ENCODE peak calls at places on chromosomes 5 and 9, in five cellular contexts. B, W, C, E and I are unnamed samples.

GRCh38 chr9:124348831-124349230 is 66.4 kb downstream of the PSMB7 start:
- DNase-seq in B (peak), W (no peak), C (no peak), E (no peak), I (no peak)

GRCh38 chr9:133701981-133702797 is 36.0 kb downstream of the SARDH start:
- DNase-seq in B (peak), W (no peak), C (peak), E (peak), I (no peak)

GRCh38 chr9:113349434-113350337 is at the start of gene BSPRY:
- DNase-seq in B (peak), W (peak), C (no peak), E (no peak), I (peak)

GRCh38 chr5:90379652-90380051 is 29.9 kb downstream of the CETN3 start:
- DNase-seq in B (no peak), W (no peak), C (no peak), E (no peak), I (no peak)

GRCh38 chr5:36740259-36740898 is 134.0 kb downstream of the SLC1A3 start:
- DNase-seq in B (no peak), W (peak), C (peak), E (no peak), I (no peak)

GRCh38 chr9:5999443-6000104 is 15.8 kb downstream of the RANBP6 start:
- DNase-seq in B (no peak), W (no peak), C (no peak), E (no peak), I (no peak)

GRCh38 chr9:93098236-93098946 is 2.4 kb downstream of the CARD19 start:
- DNase-seq in B (peak), W (peak), C (peak), E (peak), I (no peak)

GRCh38 chr5:9125852-9126251 is 420.0 kb downstream of the SEMA5A start:
- DNase-seq in B (no peak), W (no peak), C (no peak), E (no peak), I (peak)

GRCh38 chr5:173618927-173619519 is 2.6 kb upstream of the BOD1 start:
- DNase-seq in B (no peak), W (peak), C (peak), E (no peak), I (peak)

GRCh38 chr5:163459465-163459887 is 426 bp downstream of the NUDCD2 start:
- DNase-seq in B (no peak), W (no peak), C (peak), E (no peak), I (no peak)

GRCh38 chr5:136011427-136012001 is 17.3 kb upstream of the TGFBI start:
- DNase-seq in B (no peak), W (no peak), C (peak), E (no peak), I (no peak)

GRCh38 chr9:110971234-110971633 is 67.0 kb downstream of the LPAR1 start:
- DNase-seq in B (no peak), W (no peak), C (no peak), E (no peak), I (no peak)

GRCh38 chr9:134306583-134307222 is 19.6 kb upstream of the RXRA start:
- DNase-seq in B (peak), W (no peak), C (no peak), E (no peak), I (no peak)

GRCh38 chr9:91164724-91165520 is 196.8 kb downstream of the AUH start:
- DNase-seq in B (peak), W (no peak), C (peak), E (peak), I (peak)

GRCh38 chr9:76651114-76651697 is 113.0 kb upstream of the PCA3 start:
- DNase-seq in B (no peak), W (no peak), C (no peak), E (no peak), I (no peak)

GRCh38 chr5:112534067-112534466 is 115.0 kb upstream of the EPB41L4A start:
- DNase-seq in B (no peak), W (no peak), C (no peak), E (no peak), I (no peak)

GRCh38 chr5:157109744-157110143 is 900 bp upstream of the HAVCR2 start:
- DNase-seq in B (no peak), W (no peak), C (no peak), E (no peak), I (peak)

GRCh38 chr5:31537856-31538255 is 5.8 kb downstream of the C5orf22 start:
- DNase-seq in B (no peak), W (no peak), C (peak), E (no peak), I (no peak)

GRCh38 chr5:176647870-176648466 is 684 bp downstream of the TSPAN17 start:
- DNase-seq in B (peak), W (peak), C (no peak), E (no peak), I (no peak)

GRCh38 chr9:131639771-131640437 is 94.6 kb downstream of the PRRT1B start:
- DNase-seq in B (no peak), W (no peak), C (no peak), E (no peak), I (no peak)

GRCh38 chr9:70389642-70390266 is 24.7 kb downstream of the KLF9 start:
- DNase-seq in B (no peak), W (no peak), C (peak), E (no peak), I (no peak)

DNA sequence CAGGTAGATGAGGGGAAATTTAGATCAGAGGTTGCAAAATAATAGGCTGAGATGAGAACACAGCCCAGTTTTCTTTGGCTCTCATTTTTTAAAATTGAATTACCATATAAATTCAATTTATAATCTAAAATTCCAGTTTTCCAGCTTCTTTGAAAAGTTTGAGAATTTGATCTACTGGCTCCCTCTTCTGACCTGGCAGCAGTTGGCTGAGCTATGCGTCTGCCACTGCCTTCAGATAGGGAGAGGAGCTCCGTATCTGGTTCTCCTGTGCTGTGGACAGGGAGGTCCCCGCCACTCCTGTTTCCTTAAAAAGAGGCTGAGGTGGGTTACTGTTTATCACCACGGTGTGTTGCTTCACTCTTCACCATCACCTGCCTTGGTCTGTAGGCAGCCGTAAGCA is 103.7 kb downstream of the ARHGAP26 start:
- DNase-seq in B (no peak), W (peak), C (no peak), E (no peak), I (no peak)
- TF ChIP-seq CTCF in B (no peak), W (no peak), C (no peak), E (no peak), I (no peak)

DNA sequence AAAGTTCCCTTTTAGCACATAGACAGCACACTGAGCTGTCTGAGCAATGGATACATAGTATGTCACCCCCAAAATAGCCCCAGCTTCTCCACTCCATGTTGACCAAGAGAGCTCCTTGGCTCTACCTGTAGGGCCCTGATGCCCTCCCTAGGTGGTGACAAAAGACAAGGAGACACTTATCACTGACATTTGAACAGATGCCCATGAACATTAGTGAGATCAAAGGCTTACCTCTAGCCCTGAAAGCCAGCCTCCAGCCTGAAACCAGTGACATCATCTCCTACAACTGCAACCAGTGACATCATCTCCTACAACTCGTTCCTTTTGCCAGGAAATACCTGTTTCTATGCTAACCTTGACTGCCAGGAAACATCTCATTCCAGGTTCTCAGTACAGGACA is 122.7 kb downstream of the FSTL4 start:
- DNase-seq in B (no peak), W (no peak), C (no peak), E (no peak), I (peak)
- TF ChIP-seq CTCF in B (no peak), W (no peak), C (no peak), E (no peak), I (peak)

GRCh38 chr5:158287643-158288228 is 428.8 kb upstream of the CLINT1 start:
- DNase-seq in B (no peak), W (peak), C (peak), E (no peak), I (no peak)
- TF ChIP-seq CTCF in B (no peak), W (no peak), C (no peak), E (no peak), I (no peak)

GRCh38 chr5:166961028-166961427 is 1330.4 kb upstream of the WWC1 start:
- DNase-seq in B (no peak), W (no peak), C (peak), E (no peak), I (no peak)
- TF ChIP-seq CTCF in B (no peak), W (peak), C (peak), E (no peak), I (no peak)